ENCODE peak calls at places on chromosome 20, in seven cellular contexts. One of them, this sample, is unnamed.
A peak's percentile ranks its signal among the peaks of the same experiment; 100 is the strongest.

GRCh38 chr20:34825530-34826362 is at the start of gene NCOA6:
- DNase-seq in fibroblast of mammary gland: peak; percentile 74
- DNase-seq in neural progenitor cell: peak; percentile 82
- DNase-seq in H1: peak; percentile 13
- DNase-seq in iPS DF 6.9: no peak
- DNase-seq in heart right ventricle: peak; percentile 87
- DNase-seq in Peyer's patch: peak; percentile 95
- DNase-seq in this sample: peak; percentile 45

GRCh38 chr20:42678895-42679294 is 510.8 kb downstream of the PTPRT start:
- DNase-seq in heart right ventricle: no peak
- DNase-seq in fibroblast of mammary gland: no peak
- DNase-seq in iPS DF 6.9: peak; percentile 18
- DNase-seq in H1: peak; percentile 7
- DNase-seq in Peyer's patch: no peak
- DNase-seq in neural progenitor cell: peak; percentile 46
- DNase-seq in this sample: no peak

GRCh38 chr20:19992996-19993908 is 23.9 kb upstream of the NAA20 start:
- DNase-seq in Peyer's patch: no peak
- DNase-seq in fibroblast of mammary gland: peak; percentile 87
- DNase-seq in H1: no peak
- DNase-seq in iPS DF 6.9: no peak
- DNase-seq in heart right ventricle: peak; percentile 60
- DNase-seq in neural progenitor cell: no peak
- DNase-seq in this sample: peak; percentile 68

GRCh38 chr20:40706977-40707582 is 18.0 kb upstream of the MAFB start:
- DNase-seq in heart right ventricle: no peak
- DNase-seq in neural progenitor cell: peak; percentile 85
- DNase-seq in H1: no peak
- DNase-seq in iPS DF 6.9: no peak
- DNase-seq in Peyer's patch: no peak
- DNase-seq in fibroblast of mammary gland: no peak
- DNase-seq in this sample: no peak

GRCh38 chr20:41415191-41415590 is 48.6 kb upstream of the EMILIN3 start:
- DNase-seq in heart right ventricle: no peak
- DNase-seq in H1: no peak
- DNase-seq in neural progenitor cell: no peak
- DNase-seq in Peyer's patch: no peak
- DNase-seq in fibroblast of mammary gland: no peak
- DNase-seq in iPS DF 6.9: no peak
- DNase-seq in this sample: no peak

GRCh38 chr20:9978395-9979004 is 56.3 kb upstream of the ANKEF1 start:
- DNase-seq in neural progenitor cell: peak; percentile 80
- DNase-seq in heart right ventricle: peak; percentile 64
- DNase-seq in Peyer's patch: no peak
- DNase-seq in iPS DF 6.9: peak; percentile 50
- DNase-seq in fibroblast of mammary gland: peak; percentile 95
- DNase-seq in H1: no peak
- DNase-seq in this sample: peak; percentile 71

GRCh38 chr20:38243617-38244016 is 16.9 kb downstream of the KIAA1755 start:
- DNase-seq in fibroblast of mammary gland: no peak
- DNase-seq in Peyer's patch: no peak
- DNase-seq in neural progenitor cell: no peak
- DNase-seq in H1: no peak
- DNase-seq in iPS DF 6.9: no peak
- DNase-seq in heart right ventricle: no peak
- DNase-seq in this sample: no peak

GRCh38 chr20:58235010-58235409 is 6.6 kb upstream of the ANKRD60 start:
- DNase-seq in Peyer's patch: no peak
- DNase-seq in heart right ventricle: no peak
- DNase-seq in fibroblast of mammary gland: no peak
- DNase-seq in H1: no peak
- DNase-seq in neural progenitor cell: no peak
- DNase-seq in iPS DF 6.9: no peak
- DNase-seq in this sample: no peak

GRCh38 chr20:1775117-1775516 is 117.5 kb upstream of the SIRPG start:
- DNase-seq in Peyer's patch: no peak
- DNase-seq in H1: no peak
- DNase-seq in neural progenitor cell: no peak
- DNase-seq in heart right ventricle: no peak
- DNase-seq in iPS DF 6.9: no peak
- DNase-seq in fibroblast of mammary gland: peak; percentile 52
- DNase-seq in this sample: no peak

GRCh38 chr20:44576297-44576696 is 6.1 kb upstream of the PKIG start:
- DNase-seq in Peyer's patch: no peak
- DNase-seq in H1: no peak
- DNase-seq in neural progenitor cell: no peak
- DNase-seq in heart right ventricle: peak; percentile 52
- DNase-seq in iPS DF 6.9: no peak
- DNase-seq in fibroblast of mammary gland: peak; percentile 88
- DNase-seq in this sample: peak; percentile 42

GRCh38 chr20:44571367-44571766 is 11.0 kb upstream of the PKIG start:
- DNase-seq in heart right ventricle: no peak
- DNase-seq in fibroblast of mammary gland: no peak
- DNase-seq in iPS DF 6.9: no peak
- DNase-seq in H1: no peak
- DNase-seq in Peyer's patch: no peak
- DNase-seq in neural progenitor cell: no peak
- DNase-seq in this sample: no peak

GRCh38 chr20:44572551-44573500 is 9.6 kb upstream of the PKIG start:
- DNase-seq in neural progenitor cell: no peak
- DNase-seq in iPS DF 6.9: no peak
- DNase-seq in fibroblast of mammary gland: peak; percentile 96
- DNase-seq in H1: no peak
- DNase-seq in heart right ventricle: peak; percentile 64
- DNase-seq in Peyer's patch: no peak
- DNase-seq in this sample: peak; percentile 73

GRCh38 chr20:44573501-44573869 is 8.9 kb upstream of the PKIG start:
- DNase-seq in neural progenitor cell: no peak
- DNase-seq in H1: no peak
- DNase-seq in fibroblast of mammary gland: no peak
- DNase-seq in Peyer's patch: no peak
- DNase-seq in heart right ventricle: no peak
- DNase-seq in iPS DF 6.9: no peak
- DNase-seq in this sample: no peak

GRCh38 chr20:44574372-44574771 is 8.0 kb upstream of the PKIG start:
- DNase-seq in fibroblast of mammary gland: no peak
- DNase-seq in iPS DF 6.9: no peak
- DNase-seq in heart right ventricle: no peak
- DNase-seq in neural progenitor cell: no peak
- DNase-seq in Peyer's patch: no peak
- DNase-seq in H1: no peak
- DNase-seq in this sample: no peak
- H3K4me3 ChIP-seq in fibroblast of mammary gland: no peak overlapping the region
- H3K4me3 ChIP-seq in iPS DF 6.9: no peak overlapping the region
- H3K4me3 ChIP-seq in heart right ventricle: no peak overlapping the region
- H3K4me3 ChIP-seq in neural progenitor cell: no peak overlapping the region
- H3K4me3 ChIP-seq in Peyer's patch: no peak overlapping the region
- H3K4me3 ChIP-seq in H1: no peak overlapping the region
- H3K4me3 ChIP-seq in this sample: no peak overlapping the region

GRCh38 chr20:63687419-63688233 is 8.8 kb upstream of the TNFRSF6B start:
- DNase-seq in H1: no peak
- DNase-seq in fibroblast of mammary gland: no peak
- DNase-seq in neural progenitor cell: no peak
- DNase-seq in iPS DF 6.9: no peak
- DNase-seq in Peyer's patch: no peak
- DNase-seq in heart right ventricle: no peak
- DNase-seq in this sample: no peak

GRCh38 chr20:63686094-63686491 is 10.4 kb upstream of the TNFRSF6B start:
- DNase-seq in iPS DF 6.9: no peak
- DNase-seq in fibroblast of mammary gland: no peak
- DNase-seq in heart right ventricle: no peak
- DNase-seq in neural progenitor cell: no peak
- DNase-seq in Peyer's patch: no peak
- DNase-seq in H1: no peak
- DNase-seq in this sample: no peak

GRCh38 chr20:63688234-63689045 is 8.0 kb upstream of the TNFRSF6B start:
- DNase-seq in neural progenitor cell: no peak
- DNase-seq in fibroblast of mammary gland: no peak
- DNase-seq in Peyer's patch: no peak
- DNase-seq in H1: no peak
- DNase-seq in heart right ventricle: peak; percentile 33
- DNase-seq in iPS DF 6.9: no peak
- DNase-seq in this sample: no peak

GRCh38 chr20:63685269-63686026 is 11.0 kb upstream of the TNFRSF6B start:
- DNase-seq in neural progenitor cell: no peak
- DNase-seq in iPS DF 6.9: no peak
- DNase-seq in Peyer's patch: no peak
- DNase-seq in heart right ventricle: no peak
- DNase-seq in fibroblast of mammary gland: no peak
- DNase-seq in H1: no peak
- DNase-seq in this sample: no peak

GRCh38 chr20:63686492-63687321 is 9.7 kb upstream of the TNFRSF6B start:
- DNase-seq in iPS DF 6.9: no peak
- DNase-seq in heart right ventricle: peak; percentile 89
- DNase-seq in fibroblast of mammary gland: peak; percentile 90
- DNase-seq in Peyer's patch: peak; percentile 73
- DNase-seq in neural progenitor cell: peak; percentile 31
- DNase-seq in H1: no peak
- DNase-seq in this sample: no peak
- H3K4me3 ChIP-seq in iPS DF 6.9: no peak overlapping the region
- H3K4me3 ChIP-seq in heart right ventricle: peak overlapping the region; percentile 19
- H3K4me3 ChIP-seq in fibroblast of mammary gland: no peak overlapping the region
- H3K4me3 ChIP-seq in Peyer's patch: no peak overlapping the region
- H3K4me3 ChIP-seq in neural progenitor cell: no peak overlapping the region
- H3K4me3 ChIP-seq in H1: no peak overlapping the region
- H3K4me3 ChIP-seq in this sample: no peak overlapping the region

DNA sequence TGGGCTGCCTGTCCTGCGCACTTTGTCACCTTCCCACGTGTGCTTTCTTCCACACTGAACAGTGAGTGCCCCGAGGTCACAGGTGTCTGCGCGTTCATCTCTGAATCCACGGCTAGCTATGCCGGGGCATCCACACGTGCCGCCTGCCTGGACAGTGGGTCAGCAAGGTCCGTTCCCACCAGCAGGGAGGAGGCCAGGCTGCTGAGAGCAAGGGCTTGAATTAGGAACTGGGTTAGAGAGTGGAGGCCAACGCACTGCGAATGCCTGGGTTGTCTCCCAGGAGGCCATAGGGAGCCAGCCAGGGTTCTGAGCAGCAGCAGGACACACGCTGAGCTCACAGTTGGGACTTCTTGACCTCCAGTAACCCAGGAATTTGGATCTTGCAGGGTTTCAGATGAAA is 248.1 kb downstream of the TAF4 start:
- DNase-seq in iPS DF 6.9: no peak
- DNase-seq in H1: no peak
- DNase-seq in fibroblast of mammary gland: no peak
- DNase-seq in heart right ventricle: no peak
- DNase-seq in Peyer's patch: no peak
- DNase-seq in neural progenitor cell: no peak
- DNase-seq in this sample: no peak
- H3K4me3 ChIP-seq in iPS DF 6.9: no peak overlapping the region
- H3K4me3 ChIP-seq in H1: no peak overlapping the region
- H3K4me3 ChIP-seq in fibroblast of mammary gland: no peak overlapping the region
- H3K4me3 ChIP-seq in heart right ventricle: no peak overlapping the region
- H3K4me3 ChIP-seq in Peyer's patch: no peak overlapping the region
- H3K4me3 ChIP-seq in neural progenitor cell: no peak overlapping the region
- H3K4me3 ChIP-seq in this sample: no peak overlapping the region

GRCh38 chr20:46894971-46895905 is 595 bp downstream of the EYA2 start:
- DNase-seq in Peyer's patch: no peak
- DNase-seq in neural progenitor cell: peak; percentile 74
- DNase-seq in heart right ventricle: no peak
- DNase-seq in H1: no peak
- DNase-seq in fibroblast of mammary gland: peak; percentile 10
- DNase-seq in iPS DF 6.9: no peak
- DNase-seq in this sample: no peak
- H3K4me3 ChIP-seq in Peyer's patch: peak overlapping the region; percentile 27
- H3K4me3 ChIP-seq in neural progenitor cell: peak overlapping the region; percentile 60
- H3K4me3 ChIP-seq in heart right ventricle: peak overlapping the region; percentile 56
- H3K4me3 ChIP-seq in H1: peak overlapping the region; percentile 49
- H3K4me3 ChIP-seq in fibroblast of mammary gland: no peak overlapping the region
- H3K4me3 ChIP-seq in iPS DF 6.9: peak overlapping the region; percentile 61
- H3K4me3 ChIP-seq in this sample: peak overlapping the region; percentile 39

This sample was measured in skeletal muscle cell.